ENCODE peak calls at places on chromosomes 2 and 18, in ten cellular contexts. One of them, this sample, is unnamed.

GRCh38 chr2:16821696-16822095 is 156.1 kb upstream of the CYRIA start:
- DNase-seq in ovary: no peak
- DNase-seq in foreskin fibroblast: no peak
- DNase-seq in keratinocyte: no peak
- DNase-seq in astrocyte of the spinal cord: no peak
- DNase-seq in WTC11: no peak
- DNase-seq in NB4: no peak
- DNase-seq in CD4-positive, alpha-beta T cell: no peak
- DNase-seq in progenitor cell of endocrine pancreas: no peak
- DNase-seq in heart left ventricle: no peak
- DNase-seq in this sample: no peak

GRCh38 chr2:229775614-229776313 is 61.4 kb upstream of the DNER start:
- DNase-seq in ovary: no peak
- DNase-seq in foreskin fibroblast: no peak
- DNase-seq in keratinocyte: no peak
- DNase-seq in astrocyte of the spinal cord: peak; percentile 34
- DNase-seq in WTC11: no peak
- DNase-seq in NB4: peak; percentile 12
- DNase-seq in CD4-positive, alpha-beta T cell: no peak
- DNase-seq in progenitor cell of endocrine pancreas: no peak
- DNase-seq in heart left ventricle: no peak
- DNase-seq in this sample: no peak

GRCh38 chr2:23238011-23238657 is 146.8 kb upstream of the KLHL29 start:
- DNase-seq in ovary: no peak
- DNase-seq in foreskin fibroblast: no peak
- DNase-seq in keratinocyte: no peak
- DNase-seq in astrocyte of the spinal cord: no peak
- DNase-seq in WTC11: no peak
- DNase-seq in NB4: no peak
- DNase-seq in CD4-positive, alpha-beta T cell: no peak
- DNase-seq in progenitor cell of endocrine pancreas: no peak
- DNase-seq in heart left ventricle: no peak
- DNase-seq in this sample: no peak

GRCh38 chr2:215748446-215748845 is 264.9 kb downstream of the MREG start:
- DNase-seq in ovary: no peak
- DNase-seq in foreskin fibroblast: peak; percentile 58
- DNase-seq in keratinocyte: no peak
- DNase-seq in astrocyte of the spinal cord: no peak
- DNase-seq in WTC11: no peak
- DNase-seq in NB4: no peak
- DNase-seq in CD4-positive, alpha-beta T cell: no peak
- DNase-seq in progenitor cell of endocrine pancreas: no peak
- DNase-seq in heart left ventricle: peak; percentile 41
- DNase-seq in this sample: no peak

GRCh38 chr18:78672862-78673446 is 306.7 kb upstream of the SALL3 start:
- DNase-seq in ovary: no peak
- DNase-seq in foreskin fibroblast: no peak
- DNase-seq in keratinocyte: no peak
- DNase-seq in astrocyte of the spinal cord: no peak
- DNase-seq in WTC11: no peak
- DNase-seq in NB4: no peak
- DNase-seq in CD4-positive, alpha-beta T cell: no peak
- DNase-seq in progenitor cell of endocrine pancreas: no peak
- DNase-seq in heart left ventricle: no peak
- DNase-seq in this sample: no peak

GRCh38 chr2:72951303-72952095 is 34.2 kb downstream of the EMX1 start:
- DNase-seq in ovary: no peak
- DNase-seq in foreskin fibroblast: no peak
- DNase-seq in keratinocyte: no peak
- DNase-seq in astrocyte of the spinal cord: no peak
- DNase-seq in WTC11: peak; percentile 63
- DNase-seq in NB4: no peak
- DNase-seq in CD4-positive, alpha-beta T cell: no peak
- DNase-seq in progenitor cell of endocrine pancreas: no peak
- DNase-seq in heart left ventricle: no peak
- DNase-seq in this sample: no peak

GRCh38 chr2:25453199-25453903 is 111.6 kb upstream of the DNMT3A start:
- DNase-seq in ovary: no peak
- DNase-seq in foreskin fibroblast: peak; percentile 21
- DNase-seq in keratinocyte: no peak
- DNase-seq in astrocyte of the spinal cord: peak; percentile 8
- DNase-seq in WTC11: no peak
- DNase-seq in NB4: no peak
- DNase-seq in CD4-positive, alpha-beta T cell: no peak
- DNase-seq in progenitor cell of endocrine pancreas: no peak
- DNase-seq in heart left ventricle: no peak
- DNase-seq in this sample: no peak

GRCh38 chr2:23122681-23123080 is 262.3 kb upstream of the KLHL29 start:
- DNase-seq in ovary: no peak
- DNase-seq in foreskin fibroblast: no peak
- DNase-seq in keratinocyte: no peak
- DNase-seq in astrocyte of the spinal cord: no peak
- DNase-seq in WTC11: no peak
- DNase-seq in NB4: no peak
- DNase-seq in CD4-positive, alpha-beta T cell: no peak
- DNase-seq in progenitor cell of endocrine pancreas: no peak
- DNase-seq in heart left ventricle: no peak
- DNase-seq in this sample: no peak

GRCh38 chr2:172101008-172101706 is 1.5 kb downstream of the DLX2 start:
- DNase-seq in ovary: no peak
- DNase-seq in foreskin fibroblast: peak; percentile 43
- DNase-seq in keratinocyte: no peak
- DNase-seq in astrocyte of the spinal cord: no peak
- DNase-seq in WTC11: no peak
- DNase-seq in NB4: peak; percentile 74
- DNase-seq in CD4-positive, alpha-beta T cell: no peak
- DNase-seq in progenitor cell of endocrine pancreas: no peak
- DNase-seq in heart left ventricle: no peak
- DNase-seq in this sample: no peak

GRCh38 chr18:52395146-52395852 is 55.3 kb downstream of the DCC start:
- DNase-seq in ovary: no peak
- DNase-seq in foreskin fibroblast: no peak
- DNase-seq in keratinocyte: no peak
- DNase-seq in astrocyte of the spinal cord: no peak
- DNase-seq in WTC11: no peak
- DNase-seq in NB4: no peak
- DNase-seq in CD4-positive, alpha-beta T cell: no peak
- DNase-seq in progenitor cell of endocrine pancreas: no peak
- DNase-seq in heart left ventricle: no peak
- DNase-seq in this sample: no peak

GRCh38 chr2:241064008-241064801 is 37.9 kb downstream of the MTERF4 start:
- DNase-seq in ovary: no peak
- DNase-seq in foreskin fibroblast: peak; percentile 44
- DNase-seq in keratinocyte: no peak
- DNase-seq in astrocyte of the spinal cord: no peak
- DNase-seq in WTC11: peak; percentile 43
- DNase-seq in NB4: no peak
- DNase-seq in CD4-positive, alpha-beta T cell: peak; percentile 43
- DNase-seq in progenitor cell of endocrine pancreas: peak; percentile 12
- DNase-seq in heart left ventricle: no peak
- DNase-seq in this sample: no peak

GRCh38 chr2:69456154-69456553 is 18.9 kb upstream of the NFU1 start:
- DNase-seq in ovary: no peak
- DNase-seq in foreskin fibroblast: no peak
- DNase-seq in keratinocyte: no peak
- DNase-seq in astrocyte of the spinal cord: no peak
- DNase-seq in WTC11: no peak
- DNase-seq in NB4: no peak
- DNase-seq in CD4-positive, alpha-beta T cell: no peak
- DNase-seq in progenitor cell of endocrine pancreas: no peak
- DNase-seq in heart left ventricle: no peak
- DNase-seq in this sample: no peak

GRCh38 chr18:46408334-46408987 is 248.6 kb downstream of the LOXHD1 start:
- DNase-seq in ovary: no peak
- DNase-seq in foreskin fibroblast: no peak
- DNase-seq in keratinocyte: no peak
- DNase-seq in astrocyte of the spinal cord: no peak
- DNase-seq in WTC11: peak; percentile 38
- DNase-seq in NB4: peak; percentile 37
- DNase-seq in CD4-positive, alpha-beta T cell: no peak
- DNase-seq in progenitor cell of endocrine pancreas: no peak
- DNase-seq in heart left ventricle: no peak
- DNase-seq in this sample: no peak

GRCh38 chr2:168178520-168178919 is 68.9 kb downstream of the STK39 start:
- DNase-seq in ovary: no peak
- DNase-seq in foreskin fibroblast: no peak
- DNase-seq in keratinocyte: no peak
- DNase-seq in astrocyte of the spinal cord: no peak
- DNase-seq in WTC11: no peak
- DNase-seq in NB4: no peak
- DNase-seq in CD4-positive, alpha-beta T cell: no peak
- DNase-seq in progenitor cell of endocrine pancreas: no peak
- DNase-seq in heart left ventricle: no peak
- DNase-seq in this sample: no peak

GRCh38 chr18:48074929-48075706 is 144.7 kb upstream of the SMAD2 start:
- DNase-seq in ovary: no peak
- DNase-seq in foreskin fibroblast: no peak
- DNase-seq in keratinocyte: no peak
- DNase-seq in astrocyte of the spinal cord: no peak
- DNase-seq in WTC11: no peak
- DNase-seq in NB4: no peak
- DNase-seq in CD4-positive, alpha-beta T cell: no peak
- DNase-seq in progenitor cell of endocrine pancreas: no peak
- DNase-seq in heart left ventricle: no peak
- DNase-seq in this sample: no peak

GRCh38 chr2:69437751-69438154 is 518 bp upstream of the NFU1 start:
- DNase-seq in ovary: peak; percentile 50
- DNase-seq in foreskin fibroblast: no peak
- DNase-seq in keratinocyte: no peak
- DNase-seq in astrocyte of the spinal cord: no peak
- DNase-seq in WTC11: no peak
- DNase-seq in NB4: no peak
- DNase-seq in CD4-positive, alpha-beta T cell: no peak
- DNase-seq in progenitor cell of endocrine pancreas: no peak
- DNase-seq in heart left ventricle: peak; percentile 45
- DNase-seq in this sample: no peak

DNA sequence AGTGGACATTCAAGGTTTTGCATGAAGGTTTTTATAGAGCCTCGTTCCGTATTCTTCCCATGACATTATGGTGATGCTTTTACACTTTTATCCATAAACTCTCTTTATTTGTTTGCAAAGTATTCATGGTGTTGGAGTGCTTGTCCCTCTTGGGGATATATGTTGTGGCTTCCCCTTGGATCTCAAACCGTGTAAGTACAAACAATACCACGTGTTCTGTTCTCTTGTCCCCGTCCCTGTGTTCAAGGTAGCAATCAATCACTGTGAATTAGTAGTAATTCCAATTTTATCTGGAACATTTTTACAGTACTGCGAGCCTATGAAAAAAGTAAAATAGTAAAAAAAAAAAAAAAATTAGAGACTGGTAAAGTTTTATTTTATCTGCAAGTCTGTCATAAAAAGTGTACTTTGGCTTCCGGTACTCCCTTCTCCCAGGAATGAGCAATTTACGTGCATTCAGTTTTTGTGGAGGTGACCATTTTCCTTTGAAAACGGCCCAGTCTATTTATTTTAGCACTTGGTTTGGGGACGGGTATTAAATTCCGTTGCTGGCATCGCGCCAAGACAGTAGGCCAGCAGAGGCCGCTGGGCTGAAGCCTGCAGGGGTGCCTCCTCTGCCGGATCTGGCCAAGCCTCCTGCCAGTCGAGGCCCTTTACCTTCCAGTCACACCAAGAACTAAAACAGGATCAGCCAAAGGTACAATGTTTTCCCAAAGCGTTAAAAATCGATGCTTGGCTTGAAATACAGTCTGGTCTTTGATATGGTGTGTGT is 175.7 kb downstream of the SOCS6 start:
- DNase-seq in ovary: peak; percentile 38
- DNase-seq in foreskin fibroblast: peak; percentile 81
- DNase-seq in keratinocyte: no peak
- DNase-seq in astrocyte of the spinal cord: peak; percentile 62
- DNase-seq in WTC11: peak; percentile 71
- DNase-seq in NB4: peak; percentile 89
- DNase-seq in CD4-positive, alpha-beta T cell: no peak
- DNase-seq in progenitor cell of endocrine pancreas: peak; percentile 37
- DNase-seq in heart left ventricle: peak; percentile 67
- DNase-seq in this sample: peak; percentile 3
- TF ChIP-seq CTCF in ovary: no peak
- TF ChIP-seq CTCF in foreskin fibroblast: peak; percentile 37
- TF ChIP-seq CTCF in keratinocyte: peak; percentile 26
- TF ChIP-seq CTCF in astrocyte of the spinal cord: peak; percentile 35
- TF ChIP-seq CTCF in WTC11: no peak
- TF ChIP-seq CTCF in NB4: peak; percentile 30
- TF ChIP-seq CTCF in CD4-positive, alpha-beta T cell: no peak
- TF ChIP-seq CTCF in progenitor cell of endocrine pancreas: peak; percentile 47
- TF ChIP-seq CTCF in heart left ventricle: peak; percentile 33
- TF ChIP-seq CTCF in this sample: peak; percentile 30

GRCh38 chr18:74331404-74331803 is 15.8 kb downstream of the C18orf63 start:
- DNase-seq in ovary: no peak
- DNase-seq in foreskin fibroblast: peak; percentile 80
- DNase-seq in keratinocyte: no peak
- DNase-seq in astrocyte of the spinal cord: peak; percentile 29
- DNase-seq in WTC11: no peak
- DNase-seq in NB4: peak; percentile 32
- DNase-seq in CD4-positive, alpha-beta T cell: no peak
- DNase-seq in progenitor cell of endocrine pancreas: no peak
- DNase-seq in heart left ventricle: no peak
- DNase-seq in this sample: no peak
- TF ChIP-seq CTCF in ovary: peak; percentile 20
- TF ChIP-seq CTCF in foreskin fibroblast: peak; percentile 70
- TF ChIP-seq CTCF in keratinocyte: peak; percentile 67
- TF ChIP-seq CTCF in astrocyte of the spinal cord: peak; percentile 53
- TF ChIP-seq CTCF in WTC11: no peak
- TF ChIP-seq CTCF in NB4: peak; percentile 37
- TF ChIP-seq CTCF in CD4-positive, alpha-beta T cell: no peak
- TF ChIP-seq CTCF in progenitor cell of endocrine pancreas: no peak
- TF ChIP-seq CTCF in heart left ventricle: peak; percentile 43
- TF ChIP-seq CTCF in this sample: peak; percentile 68

DNA sequence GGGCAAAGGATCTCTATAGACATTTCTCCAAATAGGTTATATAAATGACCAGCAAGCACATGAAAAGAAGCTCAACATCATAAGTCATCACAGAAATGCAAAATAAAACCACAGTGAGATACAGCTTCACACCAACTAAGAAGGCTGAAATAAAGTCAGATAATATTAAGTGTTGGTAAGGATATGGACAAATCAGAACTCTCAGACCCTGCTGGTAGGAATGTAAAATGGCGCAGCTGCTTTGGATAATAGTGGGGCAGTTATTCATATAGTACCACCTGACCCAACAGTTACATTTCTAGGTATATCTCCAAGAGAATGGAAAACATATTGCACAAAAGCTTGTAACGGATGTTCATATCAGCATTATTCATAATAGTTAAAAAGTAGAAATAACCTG is 14.0 kb downstream of the EPB41L5 start:
- DNase-seq in ovary: no peak
- DNase-seq in foreskin fibroblast: peak; percentile 16
- DNase-seq in keratinocyte: no peak
- DNase-seq in astrocyte of the spinal cord: no peak
- DNase-seq in WTC11: no peak
- DNase-seq in NB4: no peak
- DNase-seq in CD4-positive, alpha-beta T cell: no peak
- DNase-seq in progenitor cell of endocrine pancreas: no peak
- DNase-seq in heart left ventricle: no peak
- DNase-seq in this sample: no peak
- TF ChIP-seq CTCF in ovary: no peak
- TF ChIP-seq CTCF in foreskin fibroblast: no peak
- TF ChIP-seq CTCF in keratinocyte: peak; percentile 10
- TF ChIP-seq CTCF in astrocyte of the spinal cord: no peak
- TF ChIP-seq CTCF in WTC11: no peak
- TF ChIP-seq CTCF in NB4: no peak
- TF ChIP-seq CTCF in CD4-positive, alpha-beta T cell: no peak
- TF ChIP-seq CTCF in progenitor cell of endocrine pancreas: peak; percentile 32
- TF ChIP-seq CTCF in heart left ventricle: no peak
- TF ChIP-seq CTCF in this sample: peak; percentile 4

GRCh38 chr2:223957092-223957851 is at the start of gene MRPL44:
- DNase-seq in ovary: peak; percentile 95
- DNase-seq in foreskin fibroblast: peak; percentile 98
- DNase-seq in keratinocyte: no peak
- DNase-seq in astrocyte of the spinal cord: peak; percentile 96
- DNase-seq in WTC11: peak; percentile 97
- DNase-seq in NB4: peak; percentile 97
- DNase-seq in CD4-positive, alpha-beta T cell: peak; percentile 92
- DNase-seq in progenitor cell of endocrine pancreas: peak; percentile 91
- DNase-seq in heart left ventricle: peak; percentile 97
- DNase-seq in this sample: peak; percentile 89
- TF ChIP-seq CTCF in ovary: no peak
- TF ChIP-seq CTCF in foreskin fibroblast: no peak
- TF ChIP-seq CTCF in keratinocyte: no peak
- TF ChIP-seq CTCF in astrocyte of the spinal cord: no peak
- TF ChIP-seq CTCF in WTC11: no peak
- TF ChIP-seq CTCF in NB4: no peak
- TF ChIP-seq CTCF in CD4-positive, alpha-beta T cell: no peak
- TF ChIP-seq CTCF in progenitor cell of endocrine pancreas: no peak
- TF ChIP-seq CTCF in heart left ventricle: no peak
- TF ChIP-seq CTCF in this sample: no peak

This sample was measured in AG09319.